ENCODE peak calls at places on chromosomes 12 and 14, in five cellular contexts. D, B, K, L and Q are unnamed samples.

GRCh38 chr12:131950182-131950913 is 606 bp downstream of the EP400 start:
- DNase-seq in D (peak), B (no peak), K (peak), L (no peak), Q (no peak)

GRCh38 chr14:23708343-23708742 is 72.2 kb downstream of the DHRS2 start:
- DNase-seq in D (no peak), B (no peak), K (no peak), L (no peak), Q (no peak)

GRCh38 chr14:24196071-24197061 is 1.1 kb upstream of the TM9SF1 start:
- DNase-seq in D (peak), B (no peak), K (no peak), L (no peak), Q (no peak)

GRCh38 chr12:6916426-6917200 is 2.2 kb downstream of the ENO2 start:
- DNase-seq in D (no peak), B (no peak), K (no peak), L (no peak), Q (no peak)

GRCh38 chr14:21191261-21191808 is 35.5 kb upstream of the OR5AU1 start:
- DNase-seq in D (no peak), B (no peak), K (no peak), L (no peak), Q (no peak)

GRCh38 chr12:127280393-127281275 is 986.3 kb upstream of the TMEM132C start:
- DNase-seq in D (peak), B (no peak), K (peak), L (no peak), Q (peak)

GRCh38 chr14:61444215-61444768 is 122.9 kb downstream of the PRKCH start:
- DNase-seq in D (no peak), B (no peak), K (no peak), L (no peak), Q (no peak)

GRCh38 chr14:53545217-53545616 is 392.1 kb upstream of the DDHD1 start:
- DNase-seq in D (no peak), B (no peak), K (no peak), L (no peak), Q (no peak)

GRCh38 chr12:88420460-88420859 is 159.8 kb downstream of the KITLG start:
- DNase-seq in D (no peak), B (peak), K (no peak), L (no peak), Q (no peak)

GRCh38 chr14:76827696-76828301 is 1.6 kb downstream of the LRRC74A start:
- DNase-seq in D (no peak), B (no peak), K (no peak), L (no peak), Q (no peak)

GRCh38 chr14:29681308-29681707 is 246.3 kb downstream of the PRKD1 start:
- DNase-seq in D (no peak), B (no peak), K (no peak), L (no peak), Q (no peak)

GRCh38 chr12:96889273-96889933 is 17.7 kb upstream of the NEDD1 start:
- DNase-seq in D (no peak), B (peak), K (no peak), L (no peak), Q (no peak)

GRCh38 chr12:92130999-92131398 is 14.6 kb downstream of the BTG1 start:
- DNase-seq in D (no peak), B (no peak), K (no peak), L (no peak), Q (no peak)

GRCh38 chr14:100764716-100765115 is 38.0 kb downstream of the DLK1 start:
- DNase-seq in D (peak), B (no peak), K (no peak), L (no peak), Q (no peak)

GRCh38 chr12:116159175-116159574 is 118.3 kb downstream of the MED13L start:
- DNase-seq in D (no peak), B (peak), K (no peak), L (no peak), Q (no peak)

GRCh38 chr12:9699898-9700605 is 30.5 kb downstream of the CLEC2D start:
- DNase-seq in D (no peak), B (peak), K (no peak), L (no peak), Q (no peak)

GRCh38 chr12:117854339-117855012 is 114.3 kb downstream of the KSR2 start:
- DNase-seq in D (peak), B (peak), K (peak), L (peak), Q (peak)

GRCh38 chr14:50726372-50727107 is 58.4 kb upstream of the SAV1 start:
- DNase-seq in D (no peak), B (peak), K (no peak), L (no peak), Q (no peak)

GRCh38 chr12:32494676-32495075 is 95.3 kb downstream of the FGD4 start:
- DNase-seq in D (no peak), B (no peak), K (no peak), L (no peak), Q (no peak)